ENCODE peak calls at places on chromosomes 11 and 22, in eight cellular contexts. One of them, this sample, is unnamed.
A peak's percentile ranks its signal among the peaks of the same experiment; 100 is the strongest.

GRCh38 chr11:1140642-1141490 is 16.9 kb upstream of the MUC5AC start:
- DNase-seq in HepG2: no peak
- DNase-seq in GM23338: no peak
- DNase-seq in PC-3: no peak
- DNase-seq in hepatocyte: no peak
- DNase-seq in astrocyte: no peak
- DNase-seq in MM.1S: no peak
- DNase-seq in GM23248: no peak
- DNase-seq in this sample: no peak

GRCh38 chr11:72951815-72952340 is 137.7 kb downstream of the ATG16L2 start:
- DNase-seq in GM23248: no peak
- DNase-seq in astrocyte: no peak
- DNase-seq in GM23338: no peak
- DNase-seq in hepatocyte: no peak
- DNase-seq in MM.1S: no peak
- DNase-seq in PC-3: no peak
- DNase-seq in HepG2: no peak
- DNase-seq in this sample: no peak

GRCh38 chr22:29197096-29197495 is 8.6 kb upstream of the EMID1 start:
- DNase-seq in PC-3: no peak
- DNase-seq in HepG2: no peak
- DNase-seq in astrocyte: no peak
- DNase-seq in MM.1S: no peak
- DNase-seq in hepatocyte: no peak
- DNase-seq in GM23338: no peak
- DNase-seq in GM23248: no peak
- DNase-seq in this sample: no peak

GRCh38 chr22:34847072-34847471 is 218.9 kb upstream of the ISX start:
- DNase-seq in astrocyte: peak; percentile 27
- DNase-seq in MM.1S: peak; percentile 51
- DNase-seq in GM23248: no peak
- DNase-seq in HepG2: no peak
- DNase-seq in GM23338: no peak
- DNase-seq in hepatocyte: no peak
- DNase-seq in PC-3: no peak
- DNase-seq in this sample: peak; percentile 47

GRCh38 chr11:133901316-133901715 is 55.5 kb downstream of the IGSF9B start:
- DNase-seq in astrocyte: no peak
- DNase-seq in PC-3: no peak
- DNase-seq in HepG2: no peak
- DNase-seq in MM.1S: no peak
- DNase-seq in GM23248: no peak
- DNase-seq in hepatocyte: no peak
- DNase-seq in GM23338: no peak
- DNase-seq in this sample: no peak

GRCh38 chr11:102172127-102172848 is 62.0 kb downstream of the YAP1 start:
- DNase-seq in GM23248: peak; percentile 86
- DNase-seq in MM.1S: no peak
- DNase-seq in astrocyte: peak; percentile 57
- DNase-seq in PC-3: peak; percentile 64
- DNase-seq in HepG2: no peak
- DNase-seq in GM23338: no peak
- DNase-seq in hepatocyte: no peak
- DNase-seq in this sample: peak; percentile 80

GRCh38 chr11:3823303-3823702 is 14.9 kb downstream of the PGAP2 start:
- DNase-seq in GM23338: no peak
- DNase-seq in HepG2: no peak
- DNase-seq in MM.1S: no peak
- DNase-seq in PC-3: peak; percentile 39
- DNase-seq in astrocyte: peak; percentile 68
- DNase-seq in GM23248: peak; percentile 94
- DNase-seq in hepatocyte: peak; percentile 44
- DNase-seq in this sample: peak; percentile 73

GRCh38 chr22:48886604-48887393 is 940.9 kb downstream of the BRD1 start:
- DNase-seq in hepatocyte: no peak
- DNase-seq in HepG2: no peak
- DNase-seq in GM23338: no peak
- DNase-seq in MM.1S: no peak
- DNase-seq in GM23248: no peak
- DNase-seq in PC-3: no peak
- DNase-seq in astrocyte: no peak
- DNase-seq in this sample: no peak

GRCh38 chr11:16604784-16605439 is 133.5 kb upstream of the C11orf58 start:
- DNase-seq in astrocyte: peak; percentile 26
- DNase-seq in hepatocyte: peak; percentile 77
- DNase-seq in GM23248: peak; percentile 53
- DNase-seq in HepG2: no peak
- DNase-seq in MM.1S: peak; percentile 34
- DNase-seq in GM23338: peak; percentile 53
- DNase-seq in PC-3: no peak
- DNase-seq in this sample: peak; percentile 45

GRCh38 chr11:38553033-38553432 is 1955.0 kb upstream of the RAG2 start:
- DNase-seq in GM23248: no peak
- DNase-seq in astrocyte: peak; percentile 48
- DNase-seq in hepatocyte: no peak
- DNase-seq in PC-3: no peak
- DNase-seq in HepG2: no peak
- DNase-seq in MM.1S: no peak
- DNase-seq in GM23338: no peak
- DNase-seq in this sample: peak; percentile 66

GRCh38 chr22:20316217-20316843 is 3.5 kb downstream of the DGCR6L start:
- DNase-seq in hepatocyte: no peak
- DNase-seq in GM23338: no peak
- DNase-seq in GM23248: no peak
- DNase-seq in HepG2: no peak
- DNase-seq in astrocyte: no peak
- DNase-seq in MM.1S: no peak
- DNase-seq in PC-3: no peak
- DNase-seq in this sample: no peak

GRCh38 chr22:21712751-21713427 is 22.7 kb downstream of the YPEL1 start:
- DNase-seq in GM23338: peak; percentile 84
- DNase-seq in hepatocyte: peak; percentile 82
- DNase-seq in MM.1S: peak; percentile 54
- DNase-seq in GM23248: peak; percentile 89
- DNase-seq in astrocyte: peak; percentile 59
- DNase-seq in HepG2: peak; percentile 77
- DNase-seq in PC-3: peak; percentile 73
- DNase-seq in this sample: peak; percentile 69

GRCh38 chr11:116148056-116148455 is 624.7 kb downstream of the BUD13 start:
- DNase-seq in GM23248: no peak
- DNase-seq in PC-3: no peak
- DNase-seq in hepatocyte: no peak
- DNase-seq in HepG2: no peak
- DNase-seq in astrocyte: no peak
- DNase-seq in MM.1S: no peak
- DNase-seq in GM23338: peak; percentile 75
- DNase-seq in this sample: no peak

GRCh38 chr11:7449841-7450214 is 35.5 kb upstream of the OLFML1 start:
- DNase-seq in GM23338: no peak
- DNase-seq in hepatocyte: no peak
- DNase-seq in PC-3: no peak
- DNase-seq in MM.1S: no peak
- DNase-seq in HepG2: no peak
- DNase-seq in GM23248: peak; percentile 36
- DNase-seq in astrocyte: no peak
- DNase-seq in this sample: no peak

GRCh38 chr11:16418698-16419097 is 62.4 kb upstream of the SOX6 start:
- DNase-seq in astrocyte: no peak
- DNase-seq in HepG2: no peak
- DNase-seq in PC-3: no peak
- DNase-seq in MM.1S: no peak
- DNase-seq in GM23248: no peak
- DNase-seq in GM23338: no peak
- DNase-seq in hepatocyte: no peak
- DNase-seq in this sample: no peak

GRCh38 chr11:100735949-100736675 is 49.0 kb downstream of the ARHGAP42 start:
- DNase-seq in hepatocyte: no peak
- DNase-seq in astrocyte: peak; percentile 30
- DNase-seq in GM23338: no peak
- DNase-seq in GM23248: no peak
- DNase-seq in HepG2: no peak
- DNase-seq in MM.1S: peak; percentile 13
- DNase-seq in PC-3: no peak
- DNase-seq in this sample: peak; percentile 30

GRCh38 chr22:40324468-40325305 is 21.6 kb upstream of the ADSL start:
- DNase-seq in GM23248: no peak
- DNase-seq in MM.1S: no peak
- DNase-seq in HepG2: no peak
- DNase-seq in GM23338: no peak
- DNase-seq in astrocyte: no peak
- DNase-seq in hepatocyte: no peak
- DNase-seq in PC-3: no peak
- DNase-seq in this sample: no peak

GRCh38 chr11:76753950-76754349 is 29.2 kb upstream of the TSKU start:
- DNase-seq in PC-3: no peak
- DNase-seq in astrocyte: no peak
- DNase-seq in HepG2: no peak
- DNase-seq in GM23248: no peak
- DNase-seq in hepatocyte: no peak
- DNase-seq in MM.1S: no peak
- DNase-seq in GM23338: no peak
- DNase-seq in this sample: no peak

GRCh38 chr11:45646275-45646970 is 19.0 kb downstream of the CHST1 start:
- DNase-seq in hepatocyte: no peak
- DNase-seq in GM23338: peak; percentile 57
- DNase-seq in MM.1S: no peak
- DNase-seq in GM23248: peak; percentile 58
- DNase-seq in PC-3: peak; percentile 27
- DNase-seq in astrocyte: no peak
- DNase-seq in HepG2: no peak
- DNase-seq in this sample: no peak

GRCh38 chr11:10261821-10262220 is 32.2 kb downstream of the SBF2 start:
- DNase-seq in astrocyte: no peak
- DNase-seq in GM23248: peak; percentile 52
- DNase-seq in hepatocyte: no peak
- DNase-seq in PC-3: peak; percentile 25
- DNase-seq in HepG2: no peak
- DNase-seq in MM.1S: no peak
- DNase-seq in GM23338: no peak
- DNase-seq in this sample: peak; percentile 17

GRCh38 chr11:125284209-125284608 is 119.7 kb downstream of the PKNOX2 start:
- DNase-seq in PC-3: no peak
- DNase-seq in astrocyte: no peak
- DNase-seq in HepG2: no peak
- DNase-seq in GM23338: no peak
- DNase-seq in MM.1S: no peak
- DNase-seq in hepatocyte: no peak
- DNase-seq in GM23248: no peak
- DNase-seq in this sample: no peak

GRCh38 chr11:17224727-17225126 is 16.9 kb upstream of the PIK3C2A start:
- DNase-seq in astrocyte: no peak
- DNase-seq in HepG2: no peak
- DNase-seq in GM23338: no peak
- DNase-seq in hepatocyte: peak; percentile 22
- DNase-seq in GM23248: no peak
- DNase-seq in MM.1S: no peak
- DNase-seq in PC-3: no peak
- DNase-seq in this sample: peak; percentile 5

GRCh38 chr22:50251472-50252054 is 498 bp upstream of the HDAC10 start:
- DNase-seq in hepatocyte: no peak
- DNase-seq in GM23248: no peak
- DNase-seq in astrocyte: no peak
- DNase-seq in MM.1S: no peak
- DNase-seq in GM23338: peak; percentile 49
- DNase-seq in PC-3: no peak
- DNase-seq in HepG2: no peak
- DNase-seq in this sample: no peak

GRCh38 chr22:42642801-42643631 is 2.6 kb upstream of the ATP5MGL start:
- DNase-seq in hepatocyte: peak; percentile 48
- DNase-seq in GM23338: no peak
- DNase-seq in astrocyte: no peak
- DNase-seq in GM23248: no peak
- DNase-seq in MM.1S: no peak
- DNase-seq in HepG2: no peak
- DNase-seq in PC-3: no peak
- DNase-seq in this sample: no peak
- H3K79me2 ChIP-seq in hepatocyte: peaks cover 97% of the 10 kb centered on the region
- H3K79me2 ChIP-seq in GM23338: peaks cover 42% of the 10 kb centered on the region
- H3K79me2 ChIP-seq in astrocyte: peaks cover 91% of the 10 kb centered on the region
- H3K79me2 ChIP-seq in GM23248: peaks cover 100% of the 10 kb centered on the region
- H3K79me2 ChIP-seq in MM.1S: peaks cover 42% of the 10 kb centered on the region
- H3K79me2 ChIP-seq in HepG2: peaks cover 82% of the 10 kb centered on the region
- H3K79me2 ChIP-seq in PC-3: peaks cover 51% of the 10 kb centered on the region
- H3K79me2 ChIP-seq in this sample: peaks cover 79% of the 10 kb centered on the region

GRCh38 chr22:17822087-17822486 is 47.8 kb upstream of the BID start:
- DNase-seq in hepatocyte: no peak
- DNase-seq in MM.1S: no peak
- DNase-seq in GM23338: no peak
- DNase-seq in PC-3: no peak
- DNase-seq in astrocyte: no peak
- DNase-seq in GM23248: no peak
- DNase-seq in HepG2: no peak
- DNase-seq in this sample: no peak
- H3K36me3 ChIP-seq in hepatocyte: no peaks in the 10 kb centered on the region
- H3K36me3 ChIP-seq in MM.1S: no peaks in the 10 kb centered on the region
- H3K36me3 ChIP-seq in GM23338: no peaks in the 10 kb centered on the region
- H3K36me3 ChIP-seq in PC-3: no peaks in the 10 kb centered on the region
- H3K36me3 ChIP-seq in astrocyte: peaks cover 2% of the 10 kb centered on the region
- H3K36me3 ChIP-seq in GM23248: no peaks in the 10 kb centered on the region
- H3K36me3 ChIP-seq in HepG2: peaks cover 7% of the 10 kb centered on the region
- H3K36me3 ChIP-seq in this sample: peaks cover 3% of the 10 kb centered on the region

DNA sequence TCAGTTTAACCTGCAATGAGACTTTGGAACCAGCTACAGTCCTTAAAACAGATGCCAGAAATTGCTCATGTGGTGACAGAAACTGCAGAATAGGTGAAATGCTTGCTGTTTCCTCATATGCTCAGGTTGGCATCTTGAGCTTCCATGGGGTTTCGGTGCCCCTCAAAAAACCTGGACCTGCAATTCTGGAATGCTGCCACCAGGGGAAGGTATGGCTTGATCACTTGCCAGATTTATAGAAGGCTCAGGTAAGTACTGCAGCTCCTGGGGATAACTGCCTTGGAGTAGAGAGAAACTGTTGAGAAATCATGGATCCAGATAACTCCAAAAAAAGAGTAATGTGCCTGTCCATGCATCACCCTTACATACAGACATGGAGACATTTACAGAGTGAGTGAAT is 113.0 kb downstream of the CTTN start:
- DNase-seq in MM.1S: no peak
- DNase-seq in astrocyte: no peak
- DNase-seq in GM23248: no peak
- DNase-seq in GM23338: peak; percentile 79
- DNase-seq in hepatocyte: no peak
- DNase-seq in HepG2: no peak
- DNase-seq in PC-3: peak; percentile 43
- DNase-seq in this sample: no peak
- H3K79me2 ChIP-seq in MM.1S: no peaks in the 10 kb centered on the region
- H3K79me2 ChIP-seq in astrocyte: no peaks in the 10 kb centered on the region
- H3K79me2 ChIP-seq in GM23248: no peaks in the 10 kb centered on the region
- H3K79me2 ChIP-seq in GM23338: no peaks in the 10 kb centered on the region
- H3K79me2 ChIP-seq in hepatocyte: no peaks in the 10 kb centered on the region
- H3K79me2 ChIP-seq in HepG2: no peaks in the 10 kb centered on the region
- H3K79me2 ChIP-seq in PC-3: no peaks in the 10 kb centered on the region
- H3K79me2 ChIP-seq in this sample: no peaks in the 10 kb centered on the region

DNA sequence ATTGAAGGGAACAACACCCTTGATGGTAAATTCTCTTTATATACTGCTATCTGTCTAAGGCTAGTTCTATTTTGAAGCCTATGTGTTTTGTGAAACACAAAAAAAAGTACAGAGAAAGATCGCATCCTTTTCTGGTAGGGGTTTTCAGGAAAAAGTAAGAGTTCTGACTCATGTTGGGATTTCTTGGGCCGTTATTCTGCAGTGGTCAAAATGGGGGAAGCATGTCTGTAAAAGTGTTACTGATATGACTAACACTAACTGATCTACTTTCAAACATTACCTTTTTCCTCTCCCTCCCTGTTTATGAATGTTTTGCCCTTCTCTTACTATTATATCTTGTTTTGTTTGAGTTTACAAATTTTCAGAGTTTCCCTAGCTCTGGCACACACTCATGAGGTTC is 53.9 kb downstream of the CTNND1 start:
- DNase-seq in HepG2: no peak
- DNase-seq in PC-3: no peak
- DNase-seq in GM23248: no peak
- DNase-seq in MM.1S: no peak
- DNase-seq in GM23338: no peak
- DNase-seq in hepatocyte: no peak
- DNase-seq in astrocyte: no peak
- DNase-seq in this sample: no peak
- H3K36me3 ChIP-seq in HepG2: peaks cover 69% of the 10 kb centered on the region
- H3K36me3 ChIP-seq in PC-3: peaks cover 67% of the 10 kb centered on the region
- H3K36me3 ChIP-seq in GM23248: peaks cover 90% of the 10 kb centered on the region
- H3K36me3 ChIP-seq in MM.1S: no peaks in the 10 kb centered on the region
- H3K36me3 ChIP-seq in GM23338: peaks cover 56% of the 10 kb centered on the region
- H3K36me3 ChIP-seq in hepatocyte: peaks cover 12% of the 10 kb centered on the region
- H3K36me3 ChIP-seq in astrocyte: peaks cover 75% of the 10 kb centered on the region
- H3K36me3 ChIP-seq in this sample: peaks cover 8% of the 10 kb centered on the region

This sample was measured in fibroblast of lung.